ENCODE peak calls at places on chromosomes 11 and 22, in six cellular contexts. I, J, M, C, A and D are unnamed samples.

GRCh38 chr11:72478596-72479143 is 44.3 kb upstream of the CLPB start:
- DNase-seq in I (no peak), J (no peak), M (no peak), C (no peak), A (no peak), D (no peak)

GRCh38 chr11:69891421-69892236 is 72.4 kb upstream of the FGF3 start:
- DNase-seq in I (no peak), J (no peak), M (no peak), C (no peak), A (no peak), D (no peak)

GRCh38 chr11:61973603-61974162 is 6.2 kb upstream of the FTH1 start:
- DNase-seq in I (no peak), J (peak), M (no peak), C (peak), A (no peak), D (no peak)

GRCh38 chr11:72389116-72389515 is 45.2 kb downstream of the CLPB start:
- DNase-seq in I (no peak), J (no peak), M (no peak), C (no peak), A (no peak), D (no peak)

GRCh38 chr22:45007946-45008852 is 1.6 kb downstream of the PHF21B start:
- DNase-seq in I (peak), J (no peak), M (no peak), C (peak), A (no peak), D (no peak)

GRCh38 chr22:37218399-37218770 is 6.1 kb upstream of the SSTR3 start:
- DNase-seq in I (no peak), J (no peak), M (no peak), C (no peak), A (no peak), D (no peak)

GRCh38 chr22:39994046-39994565 is 648 bp upstream of the FAM83F start:
- DNase-seq in I (no peak), J (no peak), M (no peak), C (peak), A (no peak), D (no peak)

GRCh38 chr11:85827768-85828639 is 17.1 kb upstream of the SYTL2 start:
- DNase-seq in I (no peak), J (no peak), M (no peak), C (no peak), A (no peak), D (no peak)

GRCh38 chr11:13384837-13385417 is 78.1 kb downstream of the BTBD10 start:
- DNase-seq in I (no peak), J (no peak), M (no peak), C (peak), A (no peak), D (no peak)

GRCh38 chr22:20135265-20135664 is 3.7 kb downstream of the ZDHHC8 start:
- DNase-seq in I (no peak), J (no peak), M (no peak), C (no peak), A (no peak), D (no peak)

GRCh38 chr11:74739546-74740270 is 8.5 kb upstream of the CHRDL2 start:
- DNase-seq in I (no peak), J (no peak), M (peak), C (peak), A (peak), D (no peak)

GRCh38 chr11:116696381-116696941 is 76.3 kb downstream of the BUD13 start:
- DNase-seq in I (no peak), J (no peak), M (no peak), C (no peak), A (no peak), D (peak)

GRCh38 chr22:49350441-49351121 is 477.1 kb downstream of the BRD1 start:
- DNase-seq in I (no peak), J (no peak), M (no peak), C (peak), A (no peak), D (no peak)

GRCh38 chr11:72723508-72723907 is 28.7 kb downstream of the ARAP1 start:
- DNase-seq in I (no peak), J (no peak), M (no peak), C (no peak), A (no peak), D (no peak)

GRCh38 chr22:45772726-45773125 is 101.1 kb downstream of the ATXN10 start:
- DNase-seq in I (no peak), J (no peak), M (no peak), C (no peak), A (no peak), D (no peak)

GRCh38 chr11:125072210-125072960 is 9.3 kb downstream of the SLC37A2 start:
- DNase-seq in I (no peak), J (peak), M (no peak), C (no peak), A (no peak), D (peak)

GRCh38 chr22:44882226-44882905 is 127.4 kb downstream of the PHF21B start:
- DNase-seq in I (no peak), J (no peak), M (no peak), C (no peak), A (no peak), D (peak)

GRCh38 chr11:468493-468892 is 18.4 kb downstream of the PTDSS2 start:
- DNase-seq in I (no peak), J (no peak), M (no peak), C (no peak), A (no peak), D (no peak)

GRCh38 chr22:39255449-39256185 is 10.8 kb upstream of the PDGFB start:
- DNase-seq in I (no peak), J (no peak), M (no peak), C (no peak), A (no peak), D (no peak)

GRCh38 chr22:46843691-46844297 is 81.3 kb downstream of the TBC1D22A start:
- DNase-seq in I (no peak), J (no peak), M (no peak), C (no peak), A (no peak), D (no peak)

GRCh38 chr11:47376543-47377371 is 1.6 kb downstream of the SPI1 start:
- DNase-seq in I (no peak), J (peak), M (no peak), C (no peak), A (peak), D (no peak)

GRCh38 chr11:114280696-114281095 is 15.5 kb upstream of the NNMT start:
- DNase-seq in I (no peak), J (peak), M (peak), C (peak), A (peak), D (peak)

GRCh38 chr11:58685973-58686720 is 45.6 kb downstream of the GLYAT start:
- DNase-seq in I (no peak), J (no peak), M (no peak), C (no peak), A (no peak), D (no peak)

GRCh38 chr11:129968611-129969419 is 33.8 kb downstream of the PRDM10 start:
- DNase-seq in I (peak), J (no peak), M (no peak), C (no peak), A (no peak), D (no peak)

GRCh38 chr11:16448123-16448717 is 91.9 kb upstream of the SOX6 start:
- DNase-seq in I (no peak), J (no peak), M (no peak), C (no peak), A (no peak), D (no peak)

GRCh38 chr11:858993-859339 is 16.3 kb downstream of the TSPAN4 start:
- DNase-seq in I (no peak), J (no peak), M (no peak), C (no peak), A (no peak), D (no peak)

GRCh38 chr11:65826972-65827773 is 6.6 kb upstream of the SNX32 start:
- DNase-seq in I (no peak), J (no peak), M (no peak), C (no peak), A (no peak), D (no peak)

GRCh38 chr11:73404048-73404447 is 27.8 kb downstream of the RELT start:
- DNase-seq in I (peak), J (peak), M (no peak), C (peak), A (peak), D (peak)

GRCh38 chr11:67024410-67024809 is 1.5 kb downstream of the SYT12 start:
- DNase-seq in I (no peak), J (no peak), M (no peak), C (no peak), A (no peak), D (no peak)

GRCh38 chr11:46912526-46913150 is 5.7 kb downstream of the LRP4 start:
- DNase-seq in I (peak), J (peak), M (no peak), C (peak), A (no peak), D (no peak)

GRCh38 chr11:77209663-77210062 is 81.6 kb downstream of the MYO7A start:
- DNase-seq in I (no peak), J (no peak), M (no peak), C (no peak), A (no peak), D (no peak)

GRCh38 chr11:85628771-85629341 is 463 bp downstream of the TMEM126B start:
- DNase-seq in I (no peak), J (no peak), M (no peak), C (no peak), A (no peak), D (no peak)

GRCh38 chr11:96237759-96238158 is 105.2 kb downstream of the MAML2 start:
- DNase-seq in I (no peak), J (no peak), M (no peak), C (no peak), A (no peak), D (no peak)

GRCh38 chr22:32806296-32806695 is 4.8 kb downstream of the TIMP3 start:
- DNase-seq in I (no peak), J (no peak), M (no peak), C (no peak), A (no peak), D (no peak)

GRCh38 chr22:32810241-32811133 is 9.0 kb downstream of the TIMP3 start:
- DNase-seq in I (no peak), J (no peak), M (no peak), C (peak), A (no peak), D (no peak)

GRCh38 chr22:32805586-32805881 is 4.0 kb downstream of the TIMP3 start:
- DNase-seq in I (no peak), J (no peak), M (no peak), C (no peak), A (no peak), D (no peak)

GRCh38 chr22:32809786-32810185 is 8.3 kb downstream of the TIMP3 start:
- DNase-seq in I (no peak), J (no peak), M (no peak), C (no peak), A (no peak), D (no peak)

DNA sequence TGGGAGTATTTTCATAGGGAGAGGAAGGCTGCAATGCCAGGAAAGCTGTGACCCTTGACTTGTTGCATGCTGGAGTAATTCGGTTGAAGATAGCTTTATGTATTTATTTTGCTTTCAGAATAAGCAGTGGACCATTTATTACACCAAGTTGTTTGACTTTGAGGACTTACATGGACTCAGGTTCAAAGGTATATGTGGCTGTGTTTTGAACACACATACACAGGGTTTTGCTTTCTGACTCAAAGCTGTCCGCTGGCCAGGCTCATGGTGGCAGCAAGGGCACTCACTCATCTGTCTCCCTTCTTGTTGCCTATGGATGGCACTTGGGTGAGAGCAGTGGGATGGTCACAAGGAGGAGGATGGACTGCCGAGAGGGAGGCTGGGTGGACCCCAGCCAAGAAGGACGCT is 6.5 kb downstream of the TIMP3 start:
- DNase-seq in I (no peak), J (no peak), M (no peak), C (no peak), A (no peak), D (no peak)
- H3K4me3 ChIP-seq in I (no peak), J (no peak), M (no peak), C (no peak), A (peak), D (no peak)

GRCh38 chr11:111077938-111078337 is 167.6 kb upstream of the POU2AF2 start:
- DNase-seq in I (no peak), J (no peak), M (no peak), C (no peak), A (no peak), D (no peak)

GRCh38 chr11:111086058-111086457 is 159.5 kb upstream of the POU2AF2 start:
- DNase-seq in I (no peak), J (no peak), M (no peak), C (peak), A (no peak), D (no peak)

GRCh38 chr11:111081021-111081511 is 164.5 kb upstream of the POU2AF2 start:
- DNase-seq in I (no peak), J (no peak), M (no peak), C (no peak), A (no peak), D (no peak)
- H3K27ac ChIP-seq in I (no peak), J (no peak), M (no peak), C (no peak), A (no peak), D (no peak)

DNA sequence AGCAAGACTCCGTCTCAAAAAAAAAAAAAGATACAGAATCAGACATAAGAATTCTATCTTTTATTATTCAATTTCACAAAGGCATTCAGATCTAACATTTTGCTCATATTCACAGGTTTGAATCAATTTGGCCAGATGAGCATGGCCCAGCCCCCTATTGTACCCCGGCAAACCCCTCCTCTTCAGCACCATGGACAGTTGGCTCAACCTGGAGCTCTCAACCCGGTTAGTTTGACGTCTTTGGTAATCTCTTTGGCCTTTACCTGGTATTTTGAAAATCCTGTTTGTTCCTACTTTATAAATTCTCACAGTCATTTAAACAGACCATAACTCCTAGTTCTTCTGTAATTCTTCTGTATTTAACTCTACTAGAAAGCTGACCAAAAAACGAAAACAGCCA is 55.3 kb downstream of the EP300 start:
- DNase-seq in I (no peak), J (no peak), M (no peak), C (no peak), A (no peak), D (no peak)
- TF ChIP-seq CTCF in I (no peak), J (no peak), M (no peak), C (no peak), A (no peak), D (no peak)

DNA sequence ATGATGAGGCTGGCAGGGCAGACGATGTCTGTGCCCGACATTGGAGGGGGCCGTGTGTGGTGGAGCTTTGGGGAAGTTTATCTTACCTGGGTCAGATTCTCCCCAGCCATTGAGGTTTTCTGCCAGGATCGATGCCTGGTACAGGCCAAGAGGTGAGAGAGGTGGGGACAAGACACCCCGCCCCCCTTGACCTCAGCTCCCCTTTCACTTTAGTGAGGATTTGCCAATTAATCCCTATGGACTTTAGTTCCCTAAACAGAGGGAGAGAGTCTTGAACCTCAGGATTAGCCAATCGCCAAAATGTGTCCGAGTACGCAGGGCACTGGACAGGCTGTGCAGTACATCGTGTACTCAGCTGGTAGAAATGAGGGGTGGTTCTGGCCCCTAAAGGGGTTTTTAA is 541 bp downstream of the HORMAD2 start:
- DNase-seq in I (no peak), J (no peak), M (no peak), C (no peak), A (no peak), D (no peak)
- H3K4me3 ChIP-seq in I (no peak), J (no peak), M (no peak), C (no peak), A (no peak), D (no peak)

GRCh38 chr11:107151158-107151557 is 132.9 kb upstream of the GUCY1A2 start:
- DNase-seq in I (no peak), J (no peak), M (no peak), C (no peak), A (no peak), D (no peak)
- H3K27ac ChIP-seq in I (no peak), J (no peak), M (no peak), C (no peak), A (no peak), D (no peak)

DNA sequence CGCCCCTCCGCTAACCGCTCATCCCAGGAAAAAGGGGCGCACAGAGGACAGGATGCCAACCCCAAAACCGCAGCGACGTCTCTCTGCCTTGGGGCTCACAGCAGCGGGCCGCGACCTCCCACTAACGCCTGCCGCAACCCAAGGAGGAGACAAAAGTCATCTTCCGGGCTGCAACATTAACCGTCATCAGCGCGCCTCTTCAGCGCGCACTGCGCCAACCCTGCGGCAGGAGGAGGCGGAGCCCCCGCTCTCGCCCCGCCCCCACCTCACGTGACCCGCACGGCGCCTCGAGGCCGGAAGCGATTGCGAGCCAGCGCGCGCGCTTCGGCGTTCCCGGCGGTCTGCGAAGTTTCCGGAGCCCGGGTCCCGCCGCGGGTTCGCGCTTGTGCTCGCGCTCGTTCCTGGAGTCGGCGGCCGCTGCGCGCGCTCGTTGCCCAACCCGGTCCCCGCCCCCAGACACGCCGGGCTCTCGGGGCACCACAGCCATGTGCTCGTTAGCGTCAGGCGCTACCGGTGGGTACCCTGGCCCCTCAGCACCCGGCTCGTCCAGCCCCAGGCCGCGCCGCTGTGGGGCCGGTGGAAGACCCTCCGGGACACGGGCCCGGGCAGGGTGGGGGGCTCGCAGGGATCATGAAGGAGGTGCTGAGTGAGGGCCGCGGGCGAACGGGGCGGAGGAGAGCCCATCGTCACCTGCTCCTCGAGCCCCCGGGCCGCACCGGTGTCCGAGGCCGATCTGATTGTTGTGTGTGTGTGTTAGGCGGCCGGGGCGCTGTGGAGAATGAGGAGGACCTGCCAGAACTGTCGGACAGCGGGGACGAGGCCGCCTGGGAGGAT is at the start of gene PRMT3:
- DNase-seq in I (peak), J (peak), M (peak), C (peak), A (peak), D (peak)
- TF ChIP-seq CTCF in I (peak), J (peak), M (peak), C (no peak), A (no peak), D (no peak)

GRCh38 chr11:107014871-107015270 is 3.4 kb downstream of the GUCY1A2 start:
- DNase-seq in I (no peak), J (no peak), M (no peak), C (no peak), A (no peak), D (no peak)

GRCh38 chr11:107018902-107019493 is 722 bp upstream of the GUCY1A2 start:
- DNase-seq in I (peak), J (peak), M (peak), C (peak), A (peak), D (peak)

GRCh38 chr11:107017433-107018227 is 646 bp downstream of the GUCY1A2 start:
- DNase-seq in I (peak), J (peak), M (peak), C (peak), A (peak), D (peak)

GRCh38 chr11:107018274-107018901 is at the start of gene GUCY1A2:
- DNase-seq in I (peak), J (peak), M (peak), C (peak), A (peak), D (no peak)

DNA sequence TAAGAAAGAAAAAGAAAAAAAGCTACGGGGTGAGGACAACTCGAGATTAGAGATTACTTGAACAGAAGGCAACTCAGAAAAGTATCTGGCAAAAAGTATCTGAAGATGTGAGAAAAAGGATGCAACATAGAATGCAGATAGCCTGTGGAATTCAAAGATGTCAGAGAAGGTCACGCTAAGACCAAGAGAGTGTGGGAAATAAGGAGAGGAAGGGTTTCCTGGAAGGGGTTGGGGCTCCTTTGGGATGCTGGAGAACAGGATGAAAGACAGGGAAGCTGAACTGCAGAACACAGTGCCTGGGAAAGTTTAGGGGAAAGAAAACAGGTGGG is 1.2 kb downstream of the GUCY1A2 start:
- DNase-seq in I (no peak), J (no peak), M (no peak), C (no peak), A (no peak), D (no peak)
- H3K4me3 ChIP-seq in I (peak), J (peak), M (peak), C (peak), A (peak), D (peak)

GRCh38 chr11:12085371-12086251 is 24.8 kb upstream of the MICAL2 start:
- DNase-seq in I (peak), J (no peak), M (no peak), C (no peak), A (no peak), D (peak)
- H3K27ac ChIP-seq in I (peak), J (peak), M (peak), C (peak), A (peak), D (peak)